ENCODE peak calls at places on chromosomes 12 and 14, in five cellular contexts. C, F, Y, R and J are unnamed samples.

GRCh38 chr12:7934560-7935463 is 1.2 kb downstream of the SLC2A3 start:
- DNase-seq in R (no peak), F (no peak), C (peak; percentile 19), Y (peak; percentile 17), J (no peak)

GRCh38 chr14:32938719-32939253 is at the start of gene NPAS3:
- DNase-seq in C (no peak), F (no peak), Y (no peak), R (no peak), J (no peak)

GRCh38 chr14:54647378-54647777 is 80.5 kb downstream of the SAMD4A start:
- DNase-seq in Y (no peak), C (no peak), F (no peak), R (no peak), J (no peak)

GRCh38 chr12:115394498-115395220 is 710.7 kb upstream of the TBX3 start:
- DNase-seq in F (no peak), R (no peak), Y (peak; percentile 8), C (no peak), J (no peak)

GRCh38 chr14:99515301-99516155 is 34.3 kb downstream of the CCNK start:
- DNase-seq in Y (no peak), R (no peak), C (no peak), F (no peak), J (peak; percentile 61)

GRCh38 chr12:102543494-102543893 is 63.1 kb upstream of the IGF1 start:
- DNase-seq in R (no peak), F (no peak), Y (no peak), C (no peak), J (no peak)

GRCh38 chr12:53064613-53065415 is 14.4 kb downstream of the SPRYD3 start:
- DNase-seq in Y (no peak), R (no peak), F (no peak), C (no peak), J (no peak)

GRCh38 chr12:91833780-91834359 is 311.8 kb downstream of the BTG1 start:
- DNase-seq in Y (no peak), R (no peak), F (no peak), C (no peak), J (no peak)

GRCh38 chr12:82383930-82384513 is 25.7 kb downstream of the METTL25 start:
- DNase-seq in C (no peak), F (no peak), R (no peak), Y (no peak), J (no peak)

GRCh38 chr14:92340938-92341337 is 18.0 kb downstream of the SLC24A4 start:
- DNase-seq in R (no peak), Y (no peak), F (no peak), C (no peak), J (no peak)

GRCh38 chr14:41986726-41987125 is 380.1 kb downstream of the LRFN5 start:
- DNase-seq in R (no peak), C (no peak), F (no peak), Y (no peak), J (no peak)

GRCh38 chr14:71629765-71630502 is 302.3 kb upstream of the RGS6 start:
- DNase-seq in Y (no peak), R (no peak), C (no peak), F (no peak), J (no peak)

GRCh38 chr12:19316420-19316819 is 122.9 kb upstream of the AEBP2 start:
- DNase-seq in C (no peak), Y (no peak), R (no peak), F (no peak), J (no peak)

GRCh38 chr14:33404054-33404453 is 465.4 kb downstream of the NPAS3 start:
- DNase-seq in F (no peak), R (no peak), Y (peak; percentile 8), C (no peak), J (no peak)

GRCh38 chr14:65723348-65723747 is 310.8 kb downstream of the FUT8 start:
- DNase-seq in Y (no peak), C (no peak), F (no peak), R (no peak), J (no peak)

GRCh38 chr14:76773956-76774355 is 12.7 kb downstream of the VASH1 start:
- DNase-seq in F (no peak), Y (no peak), C (no peak), R (no peak), J (no peak)

GRCh38 chr12:5493018-5493417 is 61.1 kb downstream of the NTF3 start:
- DNase-seq in Y (no peak), F (no peak), R (no peak), C (no peak), J (no peak)

GRCh38 chr14:105162374-105162979 is 6.1 kb downstream of the JAG2 start:
- DNase-seq in F (no peak), Y (no peak), R (no peak), C (no peak), J (no peak)

GRCh38 chr14:103052407-103052806 is 4.9 kb downstream of the CDC42BPB start:
- DNase-seq in Y (no peak), F (no peak), R (no peak), C (no peak), J (no peak)

GRCh38 chr12:76556373-76556772 is 3.2 kb downstream of the OSBPL8 start:
- DNase-seq in F (no peak), Y (no peak), C (no peak), R (no peak), J (no peak)

GRCh38 chr12:103140217-103140616 is 182.7 kb downstream of the ASCL1 start:
- DNase-seq in C (no peak), R (no peak), F (no peak), Y (no peak), J (no peak)

GRCh38 chr12:132292328-132293319 is 36.8 kb downstream of the GALNT9 start:
- DNase-seq in R (no peak), C (no peak), F (no peak), Y (no peak), J (no peak)

GRCh38 chr12:57127101-57127709 is 1.1 kb upstream of the LRP1 start:
- DNase-seq in Y (peak; percentile 72), R (no peak), F (no peak), C (peak; percentile 41), J (no peak)

GRCh38 chr14:93332032-93332852 is 594 bp downstream of the BTBD7 start:
- DNase-seq in Y (peak; percentile 26), F (peak; percentile 8), R (no peak), C (no peak), J (no peak)

GRCh38 chr14:102280376-102280962 is 24.5 kb downstream of the MOK start:
- DNase-seq in Y (peak; percentile 64), F (no peak), C (no peak), R (no peak), J (no peak)

GRCh38 chr12:93336344-93336743 is 41.4 kb upstream of the NUDT4 start:
- DNase-seq in Y (peak; percentile 9), F (no peak), C (no peak), R (no peak), J (no peak)

GRCh38 chr14:51715250-51715649 is 63.5 kb downstream of the FRMD6 start:
- DNase-seq in Y (no peak), C (no peak), R (no peak), F (no peak), J (no peak)

GRCh38 chr12:88471641-88472040 is 108.6 kb downstream of the KITLG start:
- DNase-seq in C (no peak), R (no peak), F (no peak), Y (no peak), J (no peak)

GRCh38 chr12:14567311-14568195 is at the start of gene PLBD1:
- DNase-seq in F (no peak), C (no peak), R (peak; percentile 6), Y (no peak), J (peak; percentile 74)

GRCh38 chr12:57826400-57826799 is 7.9 kb upstream of the AVIL start:
- DNase-seq in R (no peak), C (no peak), F (no peak), Y (no peak), J (no peak)

GRCh38 chr12:93344876-93345275 is 32.8 kb upstream of the NUDT4 start:
- DNase-seq in F (no peak), C (no peak), Y (no peak), R (no peak), J (no peak)

GRCh38 chr12:89695100-89695499 is 13.5 kb downstream of the ATP2B1 start:
- DNase-seq in C (no peak), F (no peak), Y (no peak), R (no peak), J (no peak)

GRCh38 chr14:20632831-20633771 is 8.4 kb downstream of the OR6S1 start:
- DNase-seq in Y (peak; percentile 88), C (peak; percentile 70), R (no peak), F (peak; percentile 19), J (no peak)

DNA sequence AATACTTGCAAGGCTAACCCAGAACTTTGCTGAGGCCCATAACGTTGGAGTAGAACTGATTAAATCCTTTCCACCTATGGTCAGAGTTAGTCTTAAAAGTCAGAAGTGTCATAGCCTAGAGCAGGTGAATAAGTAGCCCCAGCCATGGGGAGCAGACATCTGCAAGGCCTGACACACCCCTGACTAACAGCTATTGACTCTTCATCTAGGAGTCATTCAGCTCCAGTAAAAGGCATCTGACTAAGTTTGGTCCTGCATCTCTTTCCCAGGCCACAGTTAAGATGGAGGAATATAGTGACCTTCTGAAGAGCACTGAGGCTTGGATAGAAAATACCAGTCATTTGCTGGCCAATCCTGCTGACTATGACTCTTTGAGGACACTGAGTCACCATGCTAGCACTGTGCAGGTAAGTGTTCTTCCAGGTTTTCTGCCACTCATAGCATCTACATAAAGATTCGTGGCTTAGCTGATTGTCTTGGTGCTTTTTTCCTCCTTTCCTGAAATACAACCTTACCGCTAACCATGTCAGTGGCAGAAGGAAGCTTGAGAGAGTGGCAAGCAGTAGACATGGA is 212.9 kb downstream of the ESR2 start:
- DNase-seq in R (no peak), C (no peak), F (no peak), Y (no peak), J (no peak)
- H3K36me3 ChIP-seq in R (peaks cover 5% of the 10 kb centered on the region), C (peaks cover 87% of the 10 kb centered on the region), F (peaks cover 16% of the 10 kb centered on the region), Y (peaks cover 16% of the 10 kb centered on the region), J (peaks cover 15% of the 10 kb centered on the region)

DNA sequence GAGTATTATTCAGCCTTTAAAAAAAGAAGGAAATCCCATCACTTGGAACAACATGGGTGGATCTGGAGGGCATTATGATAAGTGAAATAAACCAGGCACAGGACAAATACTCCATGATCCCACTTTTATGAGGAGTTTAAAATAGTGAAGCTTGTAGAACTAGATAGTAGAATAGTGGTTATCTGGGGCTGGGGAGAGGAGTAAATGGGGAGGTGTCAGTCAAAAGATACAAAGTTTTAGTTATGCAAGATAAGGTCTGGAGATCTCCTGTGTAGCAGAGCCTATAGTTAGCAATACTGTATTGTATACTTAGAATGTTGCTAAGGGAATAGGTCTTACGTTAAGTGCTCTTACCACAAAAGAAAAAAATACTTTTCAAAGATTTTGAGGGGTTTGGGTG is 64.9 kb downstream of the RIC8B start:
- DNase-seq in R (no peak), C (no peak), F (no peak), Y (no peak), J (no peak)
- H3K27ac ChIP-seq in R (no peak overlapping the region), C (no peak overlapping the region), F (no peak overlapping the region), Y (no peak overlapping the region), J (peak overlapping the region; percentile 22)

GRCh38 chr14:31380106-31380505 is 40.2 kb downstream of the HEATR5A start:
- DNase-seq in F (no peak), Y (no peak), C (no peak), R (no peak), J (no peak)
- H3K36me3 ChIP-seq in F (no peaks in the 10 kb centered on the region), Y (peaks cover 26% of the 10 kb centered on the region), C (peaks cover 8% of the 10 kb centered on the region), R (peaks cover 10% of the 10 kb centered on the region), J (peaks cover 49% of the 10 kb centered on the region)

GRCh38 chr14:68885226-68886108 is 92.6 kb upstream of the ZFP36L1 start:
- DNase-seq in R (no peak), F (no peak), C (no peak), Y (no peak), J (no peak)
- H3K27ac ChIP-seq in R (peak overlapping the region; percentile 37), F (no peak overlapping the region), C (no peak overlapping the region), Y (no peak overlapping the region), J (peak overlapping the region; percentile 68)

GRCh38 chr12:24940157-24940556 is 8.7 kb downstream of the BCAT1 start:
- DNase-seq in C (no peak), Y (no peak), F (no peak), R (no peak), J (no peak)
- H3K36me3 ChIP-seq in C (no peaks in the 10 kb centered on the region), Y (peaks cover 16% of the 10 kb centered on the region), F (no peaks in the 10 kb centered on the region), R (no peaks in the 10 kb centered on the region), J (no peaks in the 10 kb centered on the region)